ENCODE peak calls at places on chromosomes 3 and 15, in seven cellular contexts. G is NCI-H187 treated with DMSO at 0.1 percent for 48 hours; Q is body of pancreas; N is choroid plexus epithelial cell; H is kidney glomerular epithelial cell; B is activated CD4-positive, alpha-beta T cell treated with anti-CD3 and anti-CD28 coated beads, Interleukin-2, amount 50 U/mL, for 1 hour; E is NCI-H345. U is an unnamed sample.

GRCh38 chr3:185858502-185859225 is 33.8 kb upstream of the IGF2BP2 start:
- DNase-seq in G (no peak), Q (no peak), N (no peak), H (no peak), B (no peak), E (no peak), U (no peak)

GRCh38 chr3:187714404-187714979 is 12.1 kb upstream of the RTP2 start:
- DNase-seq in G (peak), Q (peak), N (peak), H (peak), B (peak), E (peak), U (peak)

GRCh38 chr3:82938821-82939328 is 1177.4 kb upstream of the GBE1 start:
- DNase-seq in G (no peak), Q (no peak), N (no peak), H (no peak), B (no peak), E (no peak), U (no peak)

GRCh38 chr3:132879651-132880050 is 157.4 kb upstream of the NPHP3 start:
- DNase-seq in G (no peak), Q (no peak), N (no peak), H (no peak), B (no peak), E (no peak), U (no peak)

GRCh38 chr3:130412991-130413390 is 67.5 kb downstream of the COL6A5 start:
- DNase-seq in G (no peak), Q (no peak), N (no peak), H (no peak), B (no peak), E (no peak), U (no peak)

GRCh38 chr15:45157974-45158373 is 28.2 kb downstream of the DUOX1 start:
- DNase-seq in G (no peak), Q (no peak), N (peak), H (no peak), B (no peak), E (no peak), U (no peak)

GRCh38 chr3:101868534-101869464 is 19.5 kb downstream of the NFKBIZ start:
- DNase-seq in G (no peak), Q (peak), N (peak), H (peak), B (no peak), E (no peak), U (no peak)

GRCh38 chr3:48504051-48504946 is at the start of gene SHISA5:
- DNase-seq in G (no peak), Q (peak), N (peak), H (peak), B (peak), E (no peak), U (peak)

GRCh38 chr3:175792245-175792644 is 933.1 kb downstream of the NAALADL2 start:
- DNase-seq in G (no peak), Q (no peak), N (no peak), H (no peak), B (no peak), E (no peak), U (no peak)

GRCh38 chr3:112374334-112374734 is 41.4 kb downstream of the CD200 start:
- DNase-seq in G (no peak), Q (no peak), N (peak), H (no peak), B (no peak), E (no peak), U (no peak)

GRCh38 chr3:119146578-119147375 is 812 bp downstream of the TEX55 start:
- DNase-seq in G (no peak), Q (no peak), N (no peak), H (no peak), B (no peak), E (no peak), U (no peak)

GRCh38 chr3:123712077-123712860 is 127.4 kb upstream of the HACD2 start:
- DNase-seq in G (no peak), Q (no peak), N (peak), H (no peak), B (no peak), E (no peak), U (no peak)

GRCh38 chr3:138197058-138197457 is 10.0 kb downstream of the ARMC8 start:
- DNase-seq in G (no peak), Q (peak), N (peak), H (peak), B (no peak), E (no peak), U (no peak)